ENCODE peak calls at places on chromosomes 11 and 22, in ten cellular contexts. Z is endothelial cell of umbilical vein, M is fibroblast of lung, S is HCT116, T is neuronal stem cell, Q is DND-41, Y is GM23248, N is PC-3, I is GM23338, W is mammary epithelial cell. K is an unnamed sample. For H3K4me1, the result is how much of the 10 kb centered on the place peaks cover.

GRCh38 chr11:73143126-73143838 is 1.2 kb upstream of the FCHSD2 start:
- DNase-seq in Z (peak), T (no peak), S (no peak), N (no peak), Q (no peak), M (peak), W (no peak), I (no peak), Y (peak), K (peak)

GRCh38 chr11:25891960-25892359 is 440.0 kb upstream of the ANO3 start:
- DNase-seq in I (no peak), Z (no peak), M (no peak), W (no peak), S (no peak), N (no peak), T (no peak), Y (peak), Q (no peak), K (no peak)

GRCh38 chr22:27135582-27135981 is 478.2 kb downstream of the MIAT start:
- DNase-seq in T (no peak), I (no peak), W (no peak), N (no peak), Q (no peak), Z (no peak), S (no peak), M (peak), Y (peak), K (no peak)

GRCh38 chr22:49968313-49968830 is 7.8 kb downstream of the PIM3 start:
- DNase-seq in S (no peak), W (no peak), Z (no peak), N (no peak), Y (no peak), I (no peak), Q (peak), T (no peak), M (no peak), K (no peak)

GRCh38 chr22:48717883-48718817 is 1109.5 kb downstream of the BRD1 start:
- DNase-seq in M (no peak), T (no peak), Z (no peak), Q (no peak), I (no peak), S (no peak), Y (no peak), W (no peak), N (no peak), K (no peak)

GRCh38 chr11:75966546-75967287 is 151.7 kb downstream of the UVRAG start:
- DNase-seq in Q (no peak), Y (peak), S (peak), I (peak), Z (peak), M (peak), W (peak), T (no peak), N (peak), K (no peak)

GRCh38 chr22:25829808-25830777 is 88.1 kb downstream of the MYO18B start:
- DNase-seq in M (no peak), W (no peak), I (no peak), Y (no peak), T (no peak), S (no peak), N (no peak), Q (no peak), Z (no peak), K (no peak)

GRCh38 chr11:110478410-110478809 is 48.7 kb downstream of the FDX1 start:
- DNase-seq in M (no peak), Z (no peak), S (no peak), W (no peak), T (no peak), Y (no peak), N (no peak), Q (no peak), I (peak), K (no peak)

GRCh38 chr11:91639359-91639758 is 585.3 kb upstream of the FAT3 start:
- DNase-seq in Y (no peak), Q (no peak), N (no peak), M (no peak), W (no peak), Z (no peak), I (no peak), S (no peak), T (no peak), K (no peak)

GRCh38 chr22:29149841-29150555 is 55.7 kb upstream of the EMID1 start:
- DNase-seq in M (no peak), I (no peak), Y (no peak), T (no peak), N (no peak), S (no peak), W (no peak), Z (no peak), Q (no peak), K (no peak)

GRCh38 chr11:30830666-30831065 is 244.5 kb upstream of the MPPED2 start:
- DNase-seq in Q (no peak), W (no peak), S (no peak), N (no peak), T (no peak), Z (no peak), Y (no peak), I (no peak), M (no peak), K (no peak)

GRCh38 chr11:130477646-130478203 is 29.3 kb downstream of the ADAMTS15 start:
- DNase-seq in Q (no peak), N (no peak), I (no peak), Y (peak), W (no peak), S (no peak), M (no peak), Z (no peak), T (no peak), K (no peak)

GRCh38 chr11:130478204-130478701 is 29.8 kb downstream of the ADAMTS15 start:
- DNase-seq in N (peak), T (no peak), I (no peak), M (peak), Y (peak), Z (peak), W (peak), S (no peak), Q (no peak), K (no peak)

GRCh38 chr11:130478881-130479280 is 30.4 kb downstream of the ADAMTS15 start:
- DNase-seq in I (no peak), S (no peak), T (no peak), Y (peak), Q (no peak), Z (no peak), W (no peak), M (peak), N (no peak), K (no peak)

GRCh38 chr11:130480721-130481140 is 32.3 kb downstream of the ADAMTS15 start:
- DNase-seq in I (no peak), S (no peak), Q (no peak), M (peak), Z (peak), T (no peak), W (no peak), N (peak), Y (peak), K (no peak)

DNA sequence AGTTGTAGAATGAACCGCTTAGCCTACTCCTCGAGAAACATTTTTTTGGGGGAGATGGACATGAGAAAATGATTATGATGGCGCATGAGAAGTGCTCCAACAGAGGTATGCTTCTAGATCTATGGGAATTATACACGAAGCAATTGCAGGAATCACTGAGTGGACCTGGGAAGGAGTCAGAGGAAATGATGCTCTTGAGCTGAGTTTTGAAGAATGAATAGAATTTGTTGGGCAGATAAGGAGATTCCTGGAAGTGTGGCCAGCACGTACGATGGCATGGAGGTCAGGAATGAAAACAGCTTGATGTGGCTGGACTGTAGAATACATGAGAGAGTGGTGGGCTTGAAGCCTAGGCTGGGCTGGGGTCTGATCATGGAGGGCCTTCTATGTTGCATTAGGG is 31.7 kb downstream of the ADAMTS15 start:
- DNase-seq in N (no peak), Z (peak), Y (peak), W (no peak), S (no peak), Q (no peak), T (no peak), M (peak), I (no peak), K (no peak)
- H3K4me1 ChIP-seq in N (under half), Z (under half), Y (under half), W (under half), S (under half), Q (under half), T (under half), M (under half), I (under half), K (under half)

GRCh38 chr11:115630109-115630700 is 126.0 kb upstream of the CADM1 start:
- DNase-seq in S (no peak), N (no peak), Y (no peak), I (peak), T (no peak), Q (no peak), W (no peak), M (no peak), Z (no peak), K (no peak)
- H2AFZ ChIP-seq in S (no peak), N (no peak), Y (no peak), I (peak), T (peak), Q (no peak), W (no peak), M (no peak), Z (no peak), K (no peak)

GRCh38 chr22:45779351-45779750 is 107.7 kb downstream of the ATXN10 start:
- DNase-seq in W (no peak), T (no peak), N (no peak), M (no peak), S (no peak), Q (no peak), Y (no peak), Z (no peak), I (no peak), K (no peak)
- H3K4me1 ChIP-seq in W (under half), T (under half), N (half or more), M (under half), S (under half), Q (under half), Y (under half), Z (under half), I (under half), K (half or more)

GRCh38 chr11:86230921-86231320 is 13.6 kb upstream of the EED start:
- DNase-seq in M (no peak), S (no peak), Q (no peak), N (peak), W (peak), T (no peak), Z (no peak), Y (peak), I (no peak), K (no peak)
- H2AFZ ChIP-seq in M (no peak), S (peak), Q (no peak), N (no peak), W (peak), T (no peak), Z (peak), Y (peak), I (no peak), K (no peak)

GRCh38 chr22:40043086-40043485 is 48.3 kb downstream of the FAM83F start:
- DNase-seq in I (no peak), Y (peak), T (no peak), N (peak), Z (no peak), W (peak), Q (no peak), M (no peak), S (no peak), K (no peak)

GRCh38 chr22:40046126-40046525 is 51.4 kb downstream of the FAM83F start:
- DNase-seq in M (no peak), S (no peak), W (no peak), Q (no peak), N (no peak), Y (no peak), Z (no peak), T (no peak), I (no peak), K (peak)

GRCh38 chr22:40044102-40044869 is 49.5 kb downstream of the FAM83F start:
- DNase-seq in Q (peak), Y (peak), T (peak), S (peak), I (peak), M (peak), N (peak), Z (peak), W (peak), K (peak)

GRCh38 chr22:40043793-40044101 is 49.0 kb downstream of the FAM83F start:
- DNase-seq in Y (no peak), N (no peak), W (no peak), Z (no peak), Q (no peak), M (no peak), T (no peak), I (no peak), S (no peak), K (no peak)

DNA sequence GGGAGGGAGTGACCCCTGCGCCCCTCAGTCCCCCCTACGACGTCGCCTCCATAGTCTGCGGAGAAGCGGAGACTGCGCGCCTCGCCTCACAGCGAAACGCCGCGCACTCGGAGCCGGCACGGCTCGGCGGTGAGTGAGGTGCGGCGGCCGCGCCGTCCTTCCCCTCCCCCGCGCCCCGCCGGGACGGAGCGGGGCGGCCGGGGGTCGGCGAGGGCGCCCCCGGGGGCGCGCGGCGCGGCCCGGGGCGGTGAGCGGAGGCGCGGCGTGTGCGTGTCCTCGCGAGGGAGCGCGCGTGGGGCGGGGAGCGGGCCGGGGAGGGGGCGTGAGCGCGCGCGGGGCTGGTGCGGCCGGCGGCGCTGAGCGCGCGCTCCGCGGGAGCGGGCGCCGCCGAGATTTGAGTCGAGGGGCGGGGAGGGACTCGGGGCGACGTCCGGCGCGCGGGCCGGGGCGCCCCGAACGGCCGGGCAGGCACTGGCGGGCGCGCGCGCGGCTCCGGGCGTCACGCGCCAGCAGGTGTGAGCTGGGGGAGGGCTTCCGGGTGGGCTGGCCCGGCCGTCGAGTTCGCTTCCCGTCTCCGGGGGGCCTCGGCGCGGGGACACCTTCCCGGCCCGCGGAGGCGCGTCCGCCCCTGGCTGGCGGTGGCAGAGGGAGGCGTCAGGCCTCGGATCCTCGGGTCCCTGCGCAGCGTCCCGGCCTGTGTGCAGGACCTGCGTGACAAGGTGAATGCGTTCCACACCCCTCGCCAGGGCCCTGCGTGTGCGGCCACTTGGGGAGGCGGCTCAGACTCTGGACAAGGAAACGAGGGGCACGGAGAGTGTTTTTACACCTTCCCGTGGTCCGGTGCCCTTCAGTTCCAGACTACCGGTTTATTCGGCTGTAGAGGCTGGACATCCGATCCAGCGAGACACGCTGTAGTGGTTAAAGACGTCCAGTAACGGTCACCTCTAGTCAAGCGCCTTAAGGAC is 50.4 kb downstream of the FAM83F start:
- DNase-seq in Z (peak), Y (peak), W (peak), Q (peak), T (peak), I (peak), M (peak), N (peak), S (no peak), K (peak)
- H3K4me1 ChIP-seq in Z (under half), Y (under half), W (under half), Q (under half), T (under half), I (under half), M (under half), N (under half), S (under half), K (under half)

DNA sequence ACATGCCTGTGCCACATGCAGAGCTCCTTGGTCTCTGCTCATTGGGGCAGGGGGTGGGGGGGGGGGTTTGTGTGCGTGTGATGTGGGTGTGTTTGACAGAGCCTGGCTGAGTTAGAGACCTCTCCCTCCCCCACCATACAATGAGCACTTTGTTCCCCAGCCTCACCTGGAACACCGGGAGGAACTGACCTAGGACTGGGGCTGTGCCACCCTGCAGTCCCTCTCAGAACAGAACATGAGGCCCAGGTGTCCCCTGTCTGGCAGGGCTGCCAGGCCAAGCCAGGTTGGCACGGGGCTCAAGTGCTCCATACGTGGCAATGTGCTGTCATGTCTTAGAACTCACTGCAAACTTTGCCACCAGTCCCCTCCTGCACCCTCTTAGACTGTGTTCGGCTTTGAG is 96.5 kb downstream of the TP53I11 start:
- DNase-seq in Z (no peak), I (no peak), N (peak), W (no peak), Y (no peak), S (no peak), T (no peak), Q (no peak), M (no peak), K (no peak)
- H2AFZ ChIP-seq in Z (no peak), I (no peak), N (no peak), W (no peak), Y (no peak), S (no peak), T (no peak), Q (no peak), M (no peak), K (no peak)

GRCh38 chr11:13304655-13305340 is 27.2 kb downstream of the BMAL1 start:
- DNase-seq in W (no peak), I (no peak), Z (peak), M (no peak), Y (no peak), T (no peak), S (no peak), Q (no peak), N (no peak), K (no peak)
- H3K4me1 ChIP-seq in W (under half), I (under half), Z (under half), M (under half), Y (under half), T (under half), S (under half), Q (under half), N (under half), K (under half)

GRCh38 chr11:65454696-65455456 is 32.3 kb downstream of the NEAT1 start:
- DNase-seq in W (peak), T (peak), Y (peak), S (peak), Z (peak), I (peak), Q (peak), M (peak), N (peak), K (peak)
- H2AFZ ChIP-seq in W (peak), T (no peak), Y (no peak), S (no peak), Z (peak), I (peak), Q (peak), M (no peak), N (peak), K (peak)